ENCODE peak calls at places on chromosomes 16 and 17, in seven cellular contexts. P is HuH-7.5; R is activated effector memory CD4-positive, alpha-beta T cell treated with anti-CD3 and anti-CD28 coated beads, Interleukin-2, amount 50 U/mL, for 16 hours; W is germinal center; Z is caudate nucleus; A is ACHN; K is KG1. B is an unnamed sample.

GRCh38 chr16:86355114-86355513 is 155.2 kb upstream of the FOXF1 start:
- DNase-seq in A (no peak), Z (no peak), W (no peak), R (no peak), K (no peak), P (no peak), B (no peak)

GRCh38 chr17:68759343-68760140 is 158.4 kb upstream of the FAM20A start:
- DNase-seq in R (peak; percentile 64), Z (peak; percentile 70), W (peak; percentile 13), A (peak; percentile 95), P (peak; percentile 59), K (peak; percentile 47), B (peak; percentile 79)

GRCh38 chr17:66319226-66319625 is 16.8 kb downstream of the PRKCA start:
- DNase-seq in K (no peak), R (no peak), A (no peak), Z (no peak), W (no peak), P (no peak), B (no peak)

GRCh38 chr16:53849585-53849984 is 145.6 kb downstream of the FTO start:
- DNase-seq in K (no peak), P (no peak), W (no peak), Z (no peak), R (no peak), A (no peak), B (no peak)

GRCh38 chr17:45052052-45052772 is 780 bp upstream of the DCAKD start:
- DNase-seq in P (no peak), R (peak; percentile 73), K (peak; percentile 60), A (peak; percentile 28), Z (no peak), W (no peak), B (peak; percentile 54)

GRCh38 chr17:17507465-17508011 is 11.3 kb upstream of the RASD1 start:
- DNase-seq in A (no peak), R (no peak), W (no peak), P (no peak), K (no peak), Z (no peak), B (no peak)

GRCh38 chr17:28033972-28034714 is 8.3 kb upstream of the NLK start:
- DNase-seq in R (no peak), W (no peak), A (peak; percentile 36), K (no peak), Z (no peak), P (no peak), B (no peak)

GRCh38 chr17:63365366-63366237 is 80.5 kb downstream of the CYB561 start:
- DNase-seq in A (no peak), P (no peak), W (no peak), R (no peak), K (no peak), Z (no peak), B (no peak)

GRCh38 chr16:3731126-3731935 is 14.0 kb upstream of the TRAP1 start:
- DNase-seq in R (no peak), Z (no peak), A (no peak), P (no peak), W (no peak), K (no peak), B (no peak)

GRCh38 chr17:73717690-73718089 is 73.4 kb upstream of the SDK2 start:
- DNase-seq in P (no peak), R (no peak), K (no peak), W (no peak), A (no peak), Z (no peak), B (no peak)

GRCh38 chr16:11056090-11056988 is 112.0 kb downstream of the CLEC16A start:
- DNase-seq in K (no peak), A (no peak), R (peak; percentile 61), P (no peak), W (no peak), Z (no peak), B (no peak)

GRCh38 chr17:45748911-45749310 is 35.2 kb upstream of the CRHR1 start:
- DNase-seq in A (no peak), R (no peak), P (no peak), W (no peak), Z (no peak), K (no peak), B (no peak)

GRCh38 chr17:81419333-81419885 is 24.2 kb downstream of the BAHCC1 start:
- DNase-seq in K (no peak), P (peak; percentile 86), A (peak; percentile 91), R (no peak), Z (peak; percentile 66), W (no peak), B (no peak)

GRCh38 chr16:88468289-88469129 is 15.4 kb downstream of the ZFPM1 start:
- DNase-seq in R (peak; percentile 70), W (no peak), Z (no peak), P (peak; percentile 98), A (peak; percentile 88), K (no peak), B (peak; percentile 75)

GRCh38 chr17:3804503-3804931 is 3.5 kb upstream of the ITGAE start:
- DNase-seq in Z (no peak), P (peak; percentile 20), W (peak; percentile 41), R (no peak), A (peak; percentile 95), K (no peak), B (no peak)

GRCh38 chr16:2838928-2839327 is 8.8 kb downstream of the ZG16B start:
- DNase-seq in A (peak; percentile 78), W (peak; percentile 50), R (peak; percentile 81), K (no peak), Z (peak; percentile 60), P (peak; percentile 74), B (peak; percentile 64)

GRCh38 chr16:72560617-72561016 is 388.7 kb upstream of the PMFBP1 start:
- DNase-seq in W (no peak), R (no peak), A (no peak), K (no peak), P (no peak), Z (no peak), B (peak; percentile 8)

GRCh38 chr16:964696-965395 is 5.9 kb downstream of the LMF1 start:
- DNase-seq in R (peak; percentile 91), Z (no peak), A (no peak), W (no peak), P (no peak), K (no peak), B (no peak)

GRCh38 chr16:49748322-49748721 is 107.6 kb downstream of the ZNF423 start:
- DNase-seq in P (no peak), K (no peak), R (no peak), Z (no peak), A (no peak), W (no peak), B (no peak)

GRCh38 chr17:77254961-77255741 is 114.4 kb downstream of the SEC14L1 start:
- DNase-seq in W (no peak), K (no peak), A (peak; percentile 99), Z (no peak), R (no peak), P (peak; percentile 45), B (no peak)

GRCh38 chr17:681738-682137 is 32.9 kb downstream of the VPS53 start:
- DNase-seq in A (no peak), K (no peak), P (no peak), R (no peak), Z (no peak), W (no peak), B (no peak)

B was measured in NAMALWA.